ENCODE peak calls at places on chromosome 10, in five cellular contexts. W, V, T, S and O are unnamed samples.

GRCh38 chr10:20302033-20302432 is 485.8 kb downstream of the PLXDC2 start:
- DNase-seq in T (no peak), W (peak), V (no peak), S (no peak), O (no peak)

GRCh38 chr10:8048281-8049008 is 6.0 kb upstream of the GATA3 start:
- DNase-seq in W (no peak), T (no peak), V (no peak), S (peak), O (no peak)

GRCh38 chr10:11270135-11270857 is 252.6 kb downstream of the CELF2 start:
- DNase-seq in T (peak), V (peak), S (peak), W (peak), O (peak)

GRCh38 chr10:110138197-110138812 is 69.1 kb upstream of the MXI1 start:
- DNase-seq in W (peak), T (peak), S (peak), V (no peak), O (no peak)

GRCh38 chr10:125823663-125824251 is 411 bp downstream of the BCCIP start:
- DNase-seq in T (no peak), V (no peak), S (peak), W (no peak), O (no peak)

GRCh38 chr10:49642311-49642710 is 28.5 kb downstream of the CHAT start:
- DNase-seq in T (no peak), S (no peak), W (no peak), V (no peak), O (no peak)

GRCh38 chr10:49106451-49106850 is 8.9 kb downstream of the VSTM4 start:
- DNase-seq in W (no peak), S (no peak), V (peak), T (no peak), O (no peak)

GRCh38 chr10:102492344-102492939 is 10.1 kb downstream of the ACTR1A start:
- DNase-seq in T (no peak), V (no peak), S (no peak), W (no peak), O (no peak)

GRCh38 chr10:117530791-117531190 is 11.8 kb upstream of the EMX2 start:
- DNase-seq in V (no peak), S (no peak), T (no peak), W (no peak), O (no peak)

GRCh38 chr10:107971973-107972372 is 807.5 kb upstream of the SORCS1 start:
- DNase-seq in S (no peak), T (peak), W (peak), V (no peak), O (no peak)

GRCh38 chr10:43049081-43049551 is 27.8 kb upstream of the RET start:
- DNase-seq in T (no peak), S (no peak), V (no peak), W (no peak), O (peak)

GRCh38 chr10:63128443-63128842 is 4.7 kb upstream of the NRBF2 start:
- DNase-seq in V (no peak), S (no peak), T (no peak), W (no peak), O (no peak)

GRCh38 chr10:1061930-1062769 is 6.0 kb downstream of the WDR37 start:
- DNase-seq in W (no peak), S (no peak), V (no peak), T (no peak), O (no peak)

GRCh38 chr10:123689880-123690279 is 23.7 kb downstream of the GPR26 start:
- DNase-seq in W (no peak), T (no peak), S (no peak), V (no peak), O (no peak)

GRCh38 chr10:77969029-77969635 is 42.6 kb upstream of the DLG5 start:
- DNase-seq in T (no peak), S (no peak), V (no peak), W (no peak), O (no peak)

GRCh38 chr10:124098575-124098974 is 5.2 kb upstream of the CHST15 start:
- DNase-seq in S (no peak), V (no peak), T (no peak), W (no peak), O (peak)

GRCh38 chr10:90871279-90871760 is 454 bp upstream of the RPP30 start:
- DNase-seq in W (no peak), T (no peak), V (no peak), S (peak), O (no peak)

GRCh38 chr10:73058057-73058591 is 38.5 kb downstream of the P4HA1 start:
- DNase-seq in W (no peak), S (no peak), V (no peak), T (no peak), O (no peak)

GRCh38 chr10:29540016-29540415 is 94.8 kb downstream of the SVIL start:
- DNase-seq in W (no peak), S (no peak), V (no peak), T (no peak), O (no peak)

GRCh38 chr10:7411671-7412481 is 1.0 kb upstream of the SFMBT2 start:
- DNase-seq in V (peak), W (no peak), T (no peak), S (peak), O (no peak)

GRCh38 chr10:62815373-62816111 is 624 bp downstream of the EGR2 start:
- DNase-seq in S (peak), W (no peak), T (no peak), V (no peak), O (peak)

GRCh38 chr10:23442936-23443335 is 4.1 kb downstream of the OTUD1 start:
- DNase-seq in S (no peak), T (no peak), V (no peak), W (peak), O (no peak)

GRCh38 chr10:29667191-29667590 is 32.4 kb upstream of the SVIL start:
- DNase-seq in W (no peak), S (peak), T (no peak), V (no peak), O (no peak)

GRCh38 chr10:119908201-119908600 is 15.7 kb downstream of the SEC23IP start:
- DNase-seq in V (no peak), T (no peak), W (no peak), S (no peak), O (no peak)

GRCh38 chr10:22321156-22321711 is 335 bp downstream of the BMI1 start:
- DNase-seq in T (no peak), S (peak), V (peak), W (peak), O (peak)

GRCh38 chr10:119197921-119198320 is 9.4 kb upstream of the GRK5 start:
- DNase-seq in T (peak), W (peak), S (no peak), V (no peak), O (no peak)

GRCh38 chr10:118721005-118721876 is 33.5 kb downstream of the CACUL1 start:
- DNase-seq in W (peak), V (no peak), T (peak), S (peak), O (no peak)

GRCh38 chr10:1643161-1643910 is 94.0 kb downstream of the ADARB2 start:
- DNase-seq in T (no peak), S (peak), V (no peak), W (peak), O (no peak)

GRCh38 chr10:42951486-42952251 is 125.2 kb upstream of the RET start:
- DNase-seq in V (peak), T (no peak), S (peak), W (peak), O (peak)

GRCh38 chr10:63885159-63885558 is 364.0 kb downstream of the REEP3 start:
- DNase-seq in V (no peak), T (no peak), S (no peak), W (no peak), O (no peak)

GRCh38 chr10:33321516-33321915 is 13.0 kb downstream of the NRP1 start:
- DNase-seq in W (no peak), V (no peak), T (no peak), S (no peak), O (no peak)

GRCh38 chr10:74328388-74328787 is 177.4 kb downstream of the ADK start:
- DNase-seq in S (no peak), V (no peak), W (no peak), T (no peak), O (no peak)

GRCh38 chr10:528173-529165 is 161.0 kb downstream of the DIP2C start:
- DNase-seq in W (no peak), T (no peak), V (no peak), S (no peak), O (no peak)

GRCh38 chr10:3872700-3873099 is 87.7 kb upstream of the KLF6 start:
- DNase-seq in S (no peak), V (no peak), W (no peak), T (no peak), O (no peak)

GRCh38 chr10:131673396-131673795 is 227.4 kb upstream of the PPP2R2D start:
- DNase-seq in V (no peak), W (no peak), T (no peak), S (no peak), O (peak)

GRCh38 chr10:121681171-121681752 is 83.0 kb upstream of the FGFR2 start:
- DNase-seq in S (peak), V (no peak), T (no peak), W (no peak), O (no peak)

GRCh38 chr10:4775808-4776207 is 50.2 kb upstream of the AKR1E2 start:
- DNase-seq in W (peak), S (no peak), T (no peak), V (no peak), O (no peak)

GRCh38 chr10:124469956-124470484 is 8.4 kb downstream of the LHPP start:
- DNase-seq in S (peak), V (no peak), T (no peak), W (no peak), O (no peak)

GRCh38 chr10:94963901-94964300 is 25.4 kb downstream of the CYP2C9 start:
- DNase-seq in T (no peak), S (peak), W (peak), V (no peak), O (no peak)

GRCh38 chr10:79022565-79023488 is 45.9 kb upstream of the ZMIZ1 start:
- DNase-seq in V (peak), T (no peak), S (peak), W (peak), O (no peak)
- H3K4me3 ChIP-seq in V (peak), T (no peak), S (no peak), W (no peak), O (no peak)

GRCh38 chr10:98310721-98311120 is 42.7 kb upstream of the LOXL4 start:
- DNase-seq in S (no peak), W (no peak), V (no peak), T (no peak), O (no peak)

GRCh38 chr10:98307916-98308315 is 39.9 kb upstream of the LOXL4 start:
- DNase-seq in T (no peak), V (no peak), S (no peak), W (no peak), O (no peak)

GRCh38 chr10:98312349-98312748 is 44.4 kb upstream of the LOXL4 start:
- DNase-seq in V (no peak), W (no peak), S (no peak), T (no peak), O (no peak)

GRCh38 chr10:98308602-98309365 is 40.8 kb upstream of the LOXL4 start:
- DNase-seq in S (peak), V (no peak), T (no peak), W (no peak), O (no peak)

DNA sequence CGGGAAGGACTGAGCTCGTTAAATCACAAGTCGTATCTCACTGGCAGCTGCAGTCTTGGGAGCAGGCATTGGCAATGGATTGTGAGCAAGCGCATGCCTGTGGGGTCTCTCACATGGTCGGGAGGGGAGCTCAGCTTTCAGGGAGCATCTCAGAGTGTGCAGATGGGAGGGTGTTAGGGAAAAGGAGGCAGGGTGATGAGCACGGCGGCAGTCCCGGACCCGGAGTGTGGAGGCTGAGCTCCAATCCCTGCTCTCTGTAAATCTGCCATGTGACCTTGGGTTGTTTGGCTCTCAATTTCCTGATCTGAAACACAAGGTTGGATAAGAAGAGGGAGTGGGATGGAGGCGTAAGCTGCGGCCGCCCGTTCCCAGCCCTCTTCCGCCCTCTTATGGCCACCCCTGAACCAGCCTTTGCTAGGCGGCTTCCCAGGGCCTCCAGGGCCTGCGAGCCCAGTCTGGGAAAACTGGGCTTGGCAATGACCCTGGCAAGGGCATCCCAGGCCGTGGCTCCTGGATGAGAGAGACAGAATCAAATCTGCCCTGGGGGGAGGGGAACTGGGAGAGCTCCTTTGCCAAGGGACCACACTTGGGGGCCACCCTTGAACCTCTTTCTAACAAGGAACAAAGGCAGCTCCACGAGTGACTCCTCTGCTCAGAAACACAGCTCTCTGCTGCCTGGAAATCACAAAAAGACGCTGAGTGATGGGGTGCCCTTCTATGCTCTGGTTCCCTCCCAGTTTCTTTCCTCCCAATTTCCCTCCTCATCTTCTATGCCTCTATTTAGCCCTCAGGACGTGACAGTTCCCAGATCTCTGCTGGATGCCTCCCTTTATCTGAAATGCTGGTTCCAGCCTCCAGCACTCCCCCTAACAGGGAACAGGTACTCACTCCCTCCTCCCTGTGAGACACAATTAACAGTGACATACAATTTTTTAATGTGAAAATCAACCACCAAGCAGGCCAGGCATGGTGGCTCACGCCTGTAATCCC is 41.7 kb upstream of the LOXL4 start:
- DNase-seq in T (peak), V (peak), W (peak), S (peak), O (peak)
- H3K4me3 ChIP-seq in T (no peak), V (peak), W (no peak), S (peak), O (no peak)

DNA sequence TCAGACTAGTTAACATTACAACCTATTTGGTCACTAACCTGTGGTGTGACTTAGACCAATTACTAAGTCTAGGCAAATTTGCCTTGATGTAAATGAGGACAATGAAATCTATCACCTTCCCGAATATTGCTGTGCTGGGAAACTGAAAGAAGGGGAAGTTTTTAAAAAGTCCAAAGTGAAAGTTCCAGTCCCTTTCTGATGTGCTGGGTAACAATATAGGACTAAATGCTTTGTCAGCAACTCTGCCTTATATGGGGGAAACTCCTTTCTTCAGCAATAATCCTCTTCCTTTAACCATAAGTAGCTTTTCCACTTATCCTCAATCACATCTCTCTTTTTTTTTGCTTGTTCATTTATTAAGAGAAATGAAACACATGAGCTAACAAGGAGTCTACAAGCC is 3.9 kb downstream of the PIK3AP1 start:
- DNase-seq in V (no peak), T (no peak), W (no peak), S (no peak), O (no peak)
- H3K4me3 ChIP-seq in V (no peak), T (no peak), W (no peak), S (no peak), O (no peak)

GRCh38 chr10:100046088-100046487 is 35.6 kb downstream of the CPN1 start:
- DNase-seq in T (peak), V (peak), S (peak), W (peak), O (peak)
- H3K4me3 ChIP-seq in T (no peak), V (no peak), S (no peak), W (no peak), O (no peak)